ENCODE peak calls at places on chromosomes 6 and 20, in seven cellular contexts. V is cardiac muscle cell, Q is fibroblast of lung, Y is choroid plexus epithelial cell, T is fibroblast of villous mesenchyme, W is suprapubic skin, S is lung. Z is an unnamed sample.

GRCh38 chr6:166489301-166490155 is 97.0 kb downstream of the RAMACL start:
- DNase-seq in V (no peak), Q (no peak), Y (no peak), T (no peak), W (no peak), S (no peak), Z (no peak)

GRCh38 chr6:85680388-85680787 is 37.7 kb upstream of the SYNCRIP start:
- DNase-seq in V (no peak), Q (no peak), Y (no peak), T (no peak), W (no peak), S (no peak), Z (no peak)

GRCh38 chr6:136783495-136784270 is 8.6 kb downstream of the MAP3K5 start:
- DNase-seq in V (no peak), Q (no peak), Y (no peak), T (no peak), W (no peak), S (peak), Z (no peak)

GRCh38 chr6:133034509-133035206 is 206.5 kb upstream of the EYA4 start:
- DNase-seq in V (no peak), Q (no peak), Y (peak), T (no peak), W (no peak), S (no peak), Z (no peak)

GRCh38 chr6:149064026-149065017 is 253.2 kb upstream of the TAB2 start:
- DNase-seq in V (no peak), Q (peak), Y (no peak), T (no peak), W (no peak), S (no peak), Z (no peak)

GRCh38 chr6:167247814-167248595 is 43.1 kb upstream of the UNC93A start:
- DNase-seq in V (no peak), Q (no peak), Y (no peak), T (no peak), W (no peak), S (no peak), Z (no peak)

GRCh38 chr20:45087814-45088213 is 13.1 kb downstream of the KCNS1 start:
- DNase-seq in V (no peak), Q (peak), Y (no peak), T (no peak), W (no peak), S (no peak), Z (peak)

GRCh38 chr6:80540700-80541099 is 434.2 kb downstream of the BCKDHB start:
- DNase-seq in V (no peak), Q (peak), Y (no peak), T (no peak), W (no peak), S (no peak), Z (no peak)

GRCh38 chr20:33332905-33333456 is 50.0 kb downstream of the BPIFB1 start:
- DNase-seq in V (no peak), Q (no peak), Y (no peak), T (no peak), W (no peak), S (no peak), Z (no peak)

GRCh38 chr6:153150767-153151440 is 19.8 kb upstream of the RGS17 start:
- DNase-seq in V (no peak), Q (no peak), Y (no peak), T (peak), W (no peak), S (no peak), Z (no peak)

GRCh38 chr6:160278311-160278710 is 19.7 kb upstream of the SLC22A2 start:
- DNase-seq in V (no peak), Q (no peak), Y (no peak), T (no peak), W (no peak), S (no peak), Z (no peak)
- TF ChIP-seq CTCF in V (no peak), Q (no peak), Y (no peak), T (no peak), W (no peak), S (no peak), Z (no peak)

DNA sequence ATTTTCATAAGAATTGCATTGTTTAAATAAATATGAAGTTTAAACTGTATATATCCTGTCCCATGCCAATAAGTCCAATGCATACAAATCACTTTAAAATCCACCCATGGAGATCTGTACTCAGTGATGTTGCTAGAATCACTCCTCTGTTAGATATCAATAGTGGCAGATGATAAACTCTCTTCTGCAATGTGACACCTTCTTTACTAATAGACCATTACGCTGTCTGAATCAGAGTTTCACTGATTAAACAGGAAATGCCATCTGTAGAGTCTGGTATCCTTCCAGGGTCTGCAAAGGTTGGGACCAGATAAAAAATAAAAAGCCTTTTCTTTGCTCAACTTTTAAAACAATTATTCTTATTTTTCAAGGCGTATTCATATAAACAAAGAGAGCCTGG is 134.5 kb downstream of the EDN3 start:
- DNase-seq in V (no peak), Q (no peak), Y (no peak), T (no peak), W (no peak), S (no peak), Z (no peak)
- H3K4me3 ChIP-seq in V (no peak), Q (no peak), Y (no peak), T (no peak), W (no peak), S (no peak), Z (no peak)

GRCh38 chr20:38044685-38045084 is 11.1 kb downstream of the RPRD1B start:
- DNase-seq in V (no peak), Q (no peak), Y (no peak), T (no peak), W (no peak), S (no peak), Z (no peak)

GRCh38 chr20:38040276-38040675 is 6.7 kb downstream of the RPRD1B start:
- DNase-seq in V (no peak), Q (no peak), Y (no peak), T (no peak), W (no peak), S (no peak), Z (no peak)

GRCh38 chr20:38046572-38046971 is 13.0 kb downstream of the RPRD1B start:
- DNase-seq in V (no peak), Q (no peak), Y (no peak), T (no peak), W (no peak), S (no peak), Z (no peak)

DNA sequence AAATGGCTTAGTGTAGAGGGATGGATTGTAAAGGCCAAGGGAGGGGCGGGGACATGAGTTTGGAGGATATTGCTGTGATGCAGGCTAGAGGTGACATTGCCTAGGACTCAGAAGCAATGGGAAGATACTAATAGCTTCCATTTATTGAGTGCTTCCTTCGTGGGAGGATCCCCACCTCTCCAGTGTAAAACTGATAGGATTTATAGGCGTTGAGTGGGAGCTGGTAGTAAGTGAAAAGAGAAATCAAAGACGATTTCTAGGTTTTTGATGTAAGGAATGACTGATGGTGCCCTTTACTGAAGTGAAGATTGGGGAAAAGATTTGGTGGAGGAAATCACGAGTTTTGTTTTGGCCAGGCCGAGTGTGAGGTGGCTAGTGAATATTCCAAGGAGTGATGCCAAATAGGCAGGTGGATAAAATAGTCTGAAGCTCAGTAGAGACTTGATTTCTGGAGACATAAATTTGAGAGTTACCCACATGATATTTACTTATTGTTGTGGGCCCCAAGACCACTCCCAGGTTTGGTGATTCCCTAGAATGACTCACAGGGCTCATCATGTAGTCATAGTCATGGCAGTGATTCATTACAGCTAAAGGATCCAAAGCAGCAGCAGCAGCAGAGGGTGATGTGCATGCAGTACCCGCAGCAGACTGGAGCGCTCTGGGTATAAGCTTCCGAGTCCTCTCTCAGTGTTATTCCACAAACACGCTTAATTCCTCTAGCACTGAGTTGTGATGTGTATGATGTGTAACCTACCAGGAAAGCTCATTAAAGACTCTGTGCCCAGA is 10.2 kb downstream of the RPRD1B start:
- DNase-seq in V (no peak), Q (peak), Y (peak), T (peak), W (no peak), S (no peak), Z (peak)
- TF ChIP-seq CTCF in V (no peak), Q (no peak), Y (peak), T (no peak), W (no peak), S (no peak), Z (no peak)

GRCh38 chr6:104617541-104618072 is 242.1 kb downstream of the HACE1 start:
- DNase-seq in V (no peak), Q (no peak), Y (no peak), T (no peak), W (no peak), S (no peak), Z (no peak)

GRCh38 chr6:104625536-104625935 is 234.2 kb downstream of the HACE1 start:
- DNase-seq in V (no peak), Q (peak), Y (peak), T (peak), W (no peak), S (no peak), Z (peak)

GRCh38 chr6:104623052-104623690 is 236.5 kb downstream of the HACE1 start:
- DNase-seq in V (peak), Q (no peak), Y (peak), T (peak), W (no peak), S (no peak), Z (no peak)
- H3K4me3 ChIP-seq in V (no peak), Q (no peak), Y (no peak), T (no peak), W (no peak), S (no peak), Z (no peak)

DNA sequence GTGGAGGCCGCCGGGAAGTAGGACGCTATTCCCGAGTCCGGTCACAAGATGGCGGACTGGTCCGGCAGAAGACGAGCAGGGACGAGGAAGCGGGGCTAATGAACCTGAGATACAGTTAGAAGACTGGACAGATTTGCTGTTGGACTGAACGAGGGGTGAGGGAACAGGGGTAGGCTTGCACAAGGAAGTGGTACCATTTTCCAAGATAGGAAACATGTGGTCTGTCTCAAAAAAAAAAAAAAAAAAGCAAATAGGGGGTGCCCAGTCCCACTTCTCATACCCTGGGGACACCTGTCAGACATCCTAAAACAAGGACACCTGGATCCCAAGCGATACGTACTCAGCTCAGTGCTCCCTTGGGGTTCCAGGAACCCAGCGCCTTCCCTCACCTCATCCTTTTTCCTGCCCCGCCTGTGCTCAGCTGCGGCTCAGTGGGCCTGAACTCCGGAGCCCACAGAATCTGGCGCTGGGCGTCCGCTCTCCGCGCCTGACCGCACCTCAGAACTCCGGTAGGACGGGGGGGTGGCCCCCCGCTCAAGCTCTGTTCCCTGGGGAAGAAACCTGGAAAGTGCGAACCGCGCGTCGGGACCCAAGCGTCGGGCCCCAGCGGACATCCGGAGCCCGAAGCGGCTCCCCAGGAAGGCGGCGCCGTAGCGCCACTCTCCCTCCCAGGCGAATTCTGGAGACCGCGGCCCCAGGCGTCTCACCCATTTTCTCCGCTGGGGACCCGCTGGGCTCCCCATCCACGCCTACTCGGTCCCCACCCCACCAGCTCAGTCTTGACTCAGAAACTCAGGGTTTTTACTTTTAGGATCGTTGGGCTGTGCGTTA is at the start of gene LY6G5C:
- DNase-seq in V (peak), Q (peak), Y (peak), T (peak), W (peak), S (peak), Z (peak)
- TF ChIP-seq CTCF in V (peak), Q (peak), Y (peak), T (peak), W (peak), S (peak), Z (peak)

GRCh38 chr6:38316099-38316868 is 323.4 kb downstream of the BTBD9 start:
- DNase-seq in V (no peak), Q (no peak), Y (no peak), T (no peak), W (no peak), S (no peak), Z (no peak)

GRCh38 chr6:38326837-38327236 is 312.9 kb downstream of the BTBD9 start:
- DNase-seq in V (no peak), Q (no peak), Y (no peak), T (no peak), W (no peak), S (no peak), Z (no peak)

GRCh38 chr6:38319259-38320255 is 320.2 kb downstream of the BTBD9 start:
- DNase-seq in V (no peak), Q (no peak), Y (peak), T (peak), W (no peak), S (no peak), Z (no peak)

GRCh38 chr6:38320817-38321216 is 318.9 kb downstream of the BTBD9 start:
- DNase-seq in V (no peak), Q (no peak), Y (no peak), T (no peak), W (no peak), S (no peak), Z (no peak)

DNA sequence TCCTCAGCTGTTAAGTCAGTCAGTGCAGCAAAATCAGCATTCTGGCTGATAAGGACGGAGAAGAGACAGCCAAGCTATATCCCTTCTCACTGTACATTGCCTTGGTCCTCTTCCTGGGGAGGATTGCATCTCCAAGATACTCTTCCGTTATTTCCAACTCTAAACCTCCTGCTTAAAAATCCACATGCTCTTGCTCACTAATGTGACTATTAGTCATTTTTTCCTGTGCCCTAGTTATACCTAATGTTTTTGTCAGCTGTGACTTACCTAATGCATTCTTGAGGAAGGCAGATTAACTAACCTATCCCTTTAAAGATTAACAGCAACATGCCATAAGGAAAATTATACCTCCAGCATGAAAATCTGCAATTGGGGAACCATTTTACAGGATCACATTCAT is 317.6 kb downstream of the BTBD9 start:
- DNase-seq in V (no peak), Q (peak), Y (no peak), T (no peak), W (no peak), S (no peak), Z (no peak)
- H3K4me3 ChIP-seq in V (no peak), Q (no peak), Y (no peak), T (no peak), W (no peak), S (no peak), Z (no peak)

GRCh38 chr20:16261733-16262277 is 311.4 kb downstream of the KIF16B start:
- DNase-seq in V (no peak), Q (no peak), Y (no peak), T (no peak), W (no peak), S (no peak), Z (no peak)
- TF ChIP-seq CTCF in V (no peak), Q (no peak), Y (no peak), T (no peak), W (no peak), S (no peak), Z (no peak)

GRCh38 chr6:131134950-131135243 is 370 bp upstream of the AKAP7 start:
- DNase-seq in V (no peak), Q (no peak), Y (peak), T (no peak), W (no peak), S (no peak), Z (no peak)
- H3K4me3 ChIP-seq in V (peak), Q (peak), Y (peak), T (peak), W (peak), S (peak), Z (peak)